ENCODE peak calls at places on chromosomes 2 and 18, in five cellular contexts. A, T, H, B and C are unnamed samples.

GRCh38 chr18:71040161-71040560 is 751.3 kb downstream of the SOCS6 start:
- DNase-seq in A (no peak), T (no peak), H (no peak), B (no peak), C (no peak)

GRCh38 chr2:191620144-191620543 is 57.8 kb upstream of the NABP1 start:
- DNase-seq in A (no peak), T (peak; percentile 53), H (no peak), B (no peak), C (no peak)

GRCh38 chr18:39871976-39872375 is 2083.1 kb upstream of the PIK3C3 start:
- DNase-seq in A (no peak), T (no peak), H (no peak), B (no peak), C (no peak)

GRCh38 chr2:109525836-109526235 is 87.9 kb downstream of the SEPTIN10 start:
- DNase-seq in A (no peak), T (no peak), H (no peak), B (no peak), C (no peak)

GRCh38 chr2:232526296-232527055 is 516 bp downstream of the CHRND start:
- DNase-seq in A (no peak), T (no peak), H (no peak), B (no peak), C (no peak)

GRCh38 chr2:235314371-235314915 is 179.4 kb upstream of the AGAP1 start:
- DNase-seq in A (no peak), T (no peak), H (no peak), B (no peak), C (no peak)

GRCh38 chr18:67615876-67616275 is 99.4 kb upstream of the DSEL start:
- DNase-seq in A (no peak), T (no peak), H (no peak), B (no peak), C (no peak)

GRCh38 chr2:47075361-47076125 is 79.6 kb downstream of the STPG4 start:
- DNase-seq in A (no peak), T (no peak), H (no peak), B (no peak), C (no peak)

GRCh38 chr2:239726631-239727181 is 298.4 kb downstream of the NDUFA10 start:
- DNase-seq in A (no peak), T (no peak), H (no peak), B (no peak), C (no peak)

GRCh38 chr2:218703341-218703740 is 7.3 kb upstream of the TTLL4 start:
- DNase-seq in A (no peak), T (no peak), H (no peak), B (no peak), C (no peak)

GRCh38 chr2:11708106-11708505 is 38.1 kb upstream of the NTSR2 start:
- DNase-seq in A (no peak), T (no peak), H (no peak), B (no peak), C (no peak)

GRCh38 chr18:21402272-21402671 is 160.2 kb downstream of the GREB1L start:
- DNase-seq in A (no peak), T (no peak), H (no peak), B (no peak), C (no peak)

GRCh38 chr2:42216712-42217111 is 47.6 kb downstream of the EML4 start:
- DNase-seq in A (no peak), T (no peak), H (no peak), B (no peak), C (no peak)

GRCh38 chr2:85367180-85367579 is 12.6 kb downstream of the ELMOD3 start:
- DNase-seq in A (no peak), T (no peak), H (no peak), B (no peak), C (no peak)

GRCh38 chr2:168758970-168759820 is 43.2 kb upstream of the NOSTRIN start:
- DNase-seq in A (no peak), T (no peak), H (peak; percentile 37), B (no peak), C (no peak)

GRCh38 chr2:172955587-172955986 is 120.1 kb upstream of the MAP3K20 start:
- DNase-seq in A (no peak), T (no peak), H (no peak), B (no peak), C (no peak)

GRCh38 chr18:59697236-59697932 is at the start of gene CCBE1:
- DNase-seq in A (peak; percentile 89), T (no peak), H (peak; percentile 42), B (no peak), C (no peak)

GRCh38 chr2:239690651-239691631 is 290.1 kb upstream of the HDAC4 start:
- DNase-seq in A (no peak), T (no peak), H (no peak), B (no peak), C (no peak)

GRCh38 chr2:130791617-130791939 is 36.2 kb downstream of the AMER3 start:
- DNase-seq in A (no peak), T (no peak), H (no peak), B (no peak), C (no peak)

GRCh38 chr2:62196278-62196901 is 475 bp downstream of the B3GNT2 start:
- DNase-seq in A (peak; percentile 66), T (peak; percentile 68), H (peak; percentile 52), B (peak; percentile 57), C (peak; percentile 25)

GRCh38 chr2:42804338-42804737 is 12.0 kb upstream of the HAAO start:
- DNase-seq in A (no peak), T (no peak), H (no peak), B (no peak), C (no peak)

GRCh38 chr2:225512469-225512868 is 113.0 kb downstream of the NYAP2 start:
- DNase-seq in A (no peak), T (no peak), H (no peak), B (no peak), C (no peak)

GRCh38 chr2:162734866-162735265 is 103.7 kb downstream of the KCNH7 start:
- DNase-seq in A (no peak), T (no peak), H (no peak), B (no peak), C (no peak)

GRCh38 chr2:177818412-177818811 is 254.2 kb downstream of the PDE11A start:
- DNase-seq in A (no peak), T (no peak), H (no peak), B (no peak), C (no peak)

GRCh38 chr18:13550446-13551304 is 175.7 kb downstream of the FAM210A start:
- DNase-seq in A (no peak), T (no peak), H (no peak), B (no peak), C (no peak)

GRCh38 chr18:13551305-13551603 is 175.1 kb downstream of the FAM210A start:
- DNase-seq in A (no peak), T (no peak), H (no peak), B (no peak), C (no peak)

GRCh38 chr18:13549879-13550231 is 176.5 kb downstream of the FAM210A start:
- DNase-seq in A (no peak), T (no peak), H (no peak), B (no peak), C (no peak)

GRCh38 chr18:13553449-13553848 is 172.9 kb downstream of the FAM210A start:
- DNase-seq in A (no peak), T (no peak), H (no peak), B (no peak), C (no peak)

GRCh38 chr18:13551841-13552733 is 174.3 kb downstream of the FAM210A start:
- DNase-seq in A (no peak), T (no peak), H (no peak), B (no peak), C (no peak)
- TF ChIP-seq CTCF in A (no peak), T (no peak), H (no peak), B (no peak), C (no peak)

DNA sequence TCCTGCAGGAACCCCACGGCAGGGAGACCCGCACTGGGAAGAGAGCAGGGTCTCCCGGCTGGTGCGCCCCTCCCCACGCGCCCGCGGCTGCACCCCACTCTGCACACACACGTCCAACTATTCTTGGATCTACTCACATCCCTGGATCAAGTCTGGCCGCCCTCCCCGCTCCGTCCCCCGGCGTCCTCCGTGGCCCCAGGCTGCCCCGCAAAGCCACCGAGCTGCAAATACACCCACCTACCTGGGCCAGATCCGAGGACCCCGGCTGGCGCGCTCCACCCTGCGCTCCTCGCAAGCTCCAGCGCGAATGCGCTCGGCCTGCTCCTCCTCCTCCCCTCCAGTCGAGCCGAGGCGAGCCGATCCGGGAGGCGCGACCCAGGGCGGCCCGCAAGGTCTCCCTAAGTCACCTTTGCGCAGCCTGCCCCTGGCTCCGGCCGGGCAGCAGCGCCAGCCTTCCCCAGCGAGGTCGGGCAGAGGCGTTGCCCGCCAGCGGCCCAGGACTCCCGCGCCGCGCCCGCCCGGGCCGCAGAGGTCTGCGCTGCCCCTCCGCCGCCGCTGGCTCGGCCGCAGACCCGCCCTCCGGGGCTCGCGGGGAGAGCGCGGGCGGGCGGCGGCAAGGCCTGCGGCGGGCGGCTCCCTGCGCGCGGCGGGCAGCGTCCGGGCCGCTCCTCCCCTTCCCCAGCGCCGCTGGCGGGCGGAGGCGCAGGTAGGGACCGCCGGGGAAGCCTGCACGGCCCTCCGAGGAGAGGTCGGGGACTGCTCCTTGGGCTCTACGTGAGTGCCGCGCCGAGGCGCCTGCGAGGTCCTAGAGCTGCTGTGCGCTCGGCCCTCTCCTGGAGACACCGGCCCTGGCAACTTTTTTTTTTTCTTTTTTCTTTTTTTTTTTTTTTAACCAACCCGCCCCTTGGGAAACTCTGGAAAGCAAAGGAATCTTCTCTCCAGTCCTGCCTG is 126.0 kb downstream of the OSBPL1A start:
- DNase-seq in A (peak; percentile 73), T (peak; percentile 80), H (peak; percentile 56), B (no peak), C (no peak)
- TF ChIP-seq CTCF in A (no peak), T (peak; percentile 23), H (peak; percentile 19), B (no peak), C (no peak)

GRCh38 chr2:14423145-14423906 is 209.2 kb upstream of the LRATD1 start:
- DNase-seq in A (no peak), T (no peak), H (no peak), B (no peak), C (no peak)

GRCh38 chr2:14427982-14428567 is 204.4 kb upstream of the LRATD1 start:
- DNase-seq in A (no peak), T (no peak), H (no peak), B (no peak), C (no peak)

GRCh38 chr2:14422426-14422825 is 210.1 kb upstream of the LRATD1 start:
- DNase-seq in A (no peak), T (no peak), H (no peak), B (no peak), C (no peak)

GRCh38 chr2:14424478-14425390 is 207.8 kb upstream of the LRATD1 start:
- DNase-seq in A (no peak), T (no peak), H (no peak), B (no peak), C (no peak)

GRCh38 chr2:14425869-14426268 is 206.6 kb upstream of the LRATD1 start:
- DNase-seq in A (no peak), T (no peak), H (no peak), B (no peak), C (no peak)
- TF ChIP-seq CTCF in A (no peak), T (no peak), H (no peak), B (no peak), C (no peak)

GRCh38 chr2:26884486-26884885 is 36.6 kb downstream of the DPYSL5 start:
- DNase-seq in A (no peak), T (no peak), H (no peak), B (no peak), C (no peak)
- TF ChIP-seq CTCF in A (no peak), T (no peak), H (no peak), B (no peak), C (no peak)